ENCODE peak calls at places on chromosomes 12 and 14, in ten cellular contexts. A is colonic mucosa; P is RWPE2; O is lung microvascular endothelial cell; U is D721Med; I is LoVo; B is H54; C is BJ; T is EH; J is stimulated activated CD8-positive, alpha-beta memory T cell treated with anti-CD3 and anti-CD28 coated beads, Interleukin-15, amount 100 ng/mL, for 1 hour. Q is an unnamed sample.

GRCh38 chr14:49959822-49960408 is 67.0 kb downstream of the ARF6 start:
- DNase-seq in A (peak), P (peak), O (no peak), U (no peak), I (no peak), B (no peak), C (no peak), T (no peak), J (no peak), Q (peak)

GRCh38 chr14:104889374-104889755 is 24.3 kb downstream of the CEP170B start:
- DNase-seq in A (no peak), P (peak), O (no peak), U (no peak), I (no peak), B (no peak), C (no peak), T (no peak), J (no peak), Q (no peak)

GRCh38 chr12:124413401-124413800 is 118.5 kb downstream of the RFLNA start:
- DNase-seq in A (no peak), P (no peak), O (no peak), U (no peak), I (no peak), B (no peak), C (no peak), T (no peak), J (no peak), Q (no peak)

GRCh38 chr12:116420476-116420875 is 138.7 kb upstream of the MAP1LC3B2 start:
- DNase-seq in A (no peak), P (no peak), O (no peak), U (no peak), I (no peak), B (no peak), C (no peak), T (no peak), J (no peak), Q (no peak)

GRCh38 chr12:32104572-32105355 is 1.9 kb upstream of the BICD1 start:
- DNase-seq in A (no peak), P (no peak), O (peak), U (no peak), I (no peak), B (no peak), C (no peak), T (no peak), J (no peak), Q (no peak)

GRCh38 chr12:87160848-87161601 is 868.2 kb downstream of the C12orf50 start:
- DNase-seq in A (no peak), P (no peak), O (no peak), U (no peak), I (no peak), B (no peak), C (no peak), T (no peak), J (no peak), Q (no peak)

GRCh38 chr12:30268036-30268435 is 427.6 kb downstream of the IPO8 start:
- DNase-seq in A (no peak), P (no peak), O (no peak), U (no peak), I (no peak), B (no peak), C (no peak), T (no peak), J (no peak), Q (no peak)

GRCh38 chr12:67354322-67354721 is 85.2 kb downstream of the CAND1 start:
- DNase-seq in A (no peak), P (no peak), O (no peak), U (no peak), I (no peak), B (no peak), C (no peak), T (no peak), J (no peak), Q (no peak)

GRCh38 chr12:19624401-19624930 is 185.2 kb downstream of the AEBP2 start:
- DNase-seq in A (no peak), P (no peak), O (no peak), U (no peak), I (no peak), B (no peak), C (no peak), T (peak), J (no peak), Q (no peak)

GRCh38 chr12:57049890-57050289 is at the start of gene MYO1A:
- DNase-seq in A (peak), P (no peak), O (peak), U (no peak), I (peak), B (peak), C (no peak), T (peak), J (no peak), Q (peak)